ENCODE peak calls at places on chromosomes 6 and 20, in five cellular contexts. P, N, U, Z and G are unnamed samples.

GRCh38 chr6:32370510-32370909 is 1.2 kb downstream of the TSBP1 start:
- DNase-seq in P (no peak), N (no peak), U (no peak), Z (no peak), G (no peak)

GRCh38 chr6:128208851-128209580 is 308.2 kb upstream of the THEMIS start:
- DNase-seq in P (no peak), N (no peak), U (no peak), Z (peak; percentile 14), G (no peak)

GRCh38 chr6:146775227-146775626 is 176.5 kb downstream of the ADGB start:
- DNase-seq in P (no peak), N (no peak), U (no peak), Z (no peak), G (no peak)

GRCh38 chr6:118709859-118710350 is 58.5 kb upstream of the CEP85L start:
- DNase-seq in P (no peak), N (peak; percentile 85), U (peak; percentile 40), Z (no peak), G (no peak)

GRCh38 chr6:138509371-138509770 is 10.1 kb upstream of the NHSL1 start:
- DNase-seq in P (no peak), N (no peak), U (peak; percentile 18), Z (peak; percentile 71), G (peak; percentile 6)

GRCh38 chr6:71383891-71384489 is 95.4 kb downstream of the OGFRL1 start:
- DNase-seq in P (no peak), N (no peak), U (peak; percentile 11), Z (peak; percentile 15), G (peak; percentile 15)

GRCh38 chr6:117463762-117464665 is 18.5 kb upstream of the DCBLD1 start:
- DNase-seq in P (no peak), N (no peak), U (no peak), Z (no peak), G (no peak)

GRCh38 chr6:106773956-106774629 is 144.7 kb downstream of the QRSL1 start:
- DNase-seq in P (no peak), N (no peak), U (no peak), Z (no peak), G (peak; percentile 50)

GRCh38 chr6:119129968-119130484 is 51.6 kb upstream of the FAM184A start:
- DNase-seq in P (no peak), N (no peak), U (peak; percentile 39), Z (peak; percentile 90), G (peak; percentile 55)

GRCh38 chr6:78308025-78308424 is 559.3 kb upstream of the IRAK1BP1 start:
- DNase-seq in P (no peak), N (no peak), U (no peak), Z (no peak), G (no peak)

GRCh38 chr20:25053207-25054132 is 4.5 kb downstream of the ACSS1 start:
- DNase-seq in P (no peak), N (no peak), U (no peak), Z (no peak), G (no peak)

GRCh38 chr6:111718990-111719389 is 113.3 kb upstream of the TRAF3IP2 start:
- DNase-seq in P (no peak), N (no peak), U (no peak), Z (no peak), G (no peak)

GRCh38 chr20:41192575-41192974 is 55.2 kb downstream of the PLCG1 start:
- DNase-seq in P (no peak), N (no peak), U (no peak), Z (no peak), G (no peak)

GRCh38 chr6:106444777-106445507 is 84.4 kb downstream of the CRYBG1 start:
- DNase-seq in P (no peak), N (peak; percentile 46), U (peak; percentile 69), Z (peak; percentile 58), G (peak; percentile 67)

GRCh38 chr20:8434326-8434876 is 302.3 kb downstream of the PLCB1 start:
- DNase-seq in P (no peak), N (no peak), U (no peak), Z (no peak), G (no peak)

GRCh38 chr20:31720486-31721407 is 1.9 kb downstream of the BCL2L1 start:
- DNase-seq in P (no peak), N (no peak), U (no peak), Z (peak; percentile 94), G (no peak)

GRCh38 chr6:3088446-3088845 is 20.2 kb downstream of the RIPK1 start:
- DNase-seq in P (no peak), N (no peak), U (no peak), Z (no peak), G (no peak)

GRCh38 chr6:161272600-161273355 is 1.1 kb downstream of the AGPAT4 start:
- DNase-seq in P (no peak), N (no peak), U (no peak), Z (no peak), G (peak; percentile 62)

GRCh38 chr6:158262755-158263154 is 49.5 kb upstream of the TULP4 start:
- DNase-seq in P (no peak), N (no peak), U (no peak), Z (no peak), G (no peak)

GRCh38 chr20:22905667-22906066 is 129.4 kb upstream of the SSTR4 start:
- DNase-seq in P (no peak), N (no peak), U (no peak), Z (no peak), G (no peak)
- TF ChIP-seq SIN3A in P (no peak), N (no peak), U (no peak), Z (no peak), G (no peak)

GRCh38 chr6:37845930-37846329 is 26.4 kb downstream of the ZFAND3 start:
- DNase-seq in P (no peak), N (no peak), U (no peak), Z (no peak), G (no peak)

GRCh38 chr6:37847704-37848103 is 28.2 kb downstream of the ZFAND3 start:
- DNase-seq in P (no peak), N (no peak), U (no peak), Z (no peak), G (no peak)

GRCh38 chr6:37840940-37841300 is 21.4 kb downstream of the ZFAND3 start:
- DNase-seq in P (no peak), N (no peak), U (no peak), Z (no peak), G (no peak)

GRCh38 chr6:37840143-37840939 is 20.8 kb downstream of the ZFAND3 start:
- DNase-seq in P (no peak), N (no peak), U (no peak), Z (no peak), G (no peak)

GRCh38 chr6:37845026-37845911 is 25.7 kb downstream of the ZFAND3 start:
- DNase-seq in P (no peak), N (no peak), U (no peak), Z (no peak), G (no peak)
- TF ChIP-seq CHD2 in P (no peak), N (no peak), U (no peak), Z (no peak), G (no peak)

GRCh38 chr20:20322912-20323311 is 45.0 kb upstream of the INSM1 start:
- DNase-seq in P (no peak), N (no peak), U (no peak), Z (no peak), G (no peak)
- TF ChIP-seq SIN3A in P (no peak), N (no peak), U (no peak), Z (no peak), G (no peak)

DNA sequence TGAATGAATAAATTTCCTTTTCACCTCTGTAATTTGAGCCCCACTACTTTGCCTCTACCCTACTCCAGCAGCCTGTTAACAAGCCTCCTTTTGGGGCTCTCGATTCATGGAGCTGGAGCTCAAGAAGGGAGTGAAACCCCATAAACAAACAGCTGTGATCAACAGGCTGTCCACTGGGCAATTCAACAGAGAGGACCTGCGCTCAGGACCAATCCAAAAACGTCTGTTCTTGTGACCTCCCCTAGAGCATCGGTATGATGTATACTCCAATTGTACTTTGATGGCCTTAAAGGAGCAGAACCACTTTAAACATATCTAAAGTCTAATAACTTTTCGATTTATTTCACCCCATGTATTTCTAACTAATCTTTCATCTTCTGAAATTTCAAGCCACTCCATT is 37.4 kb downstream of the HIVEP2 start:
- DNase-seq in P (no peak), N (no peak), U (no peak), Z (no peak), G (no peak)
- TF ChIP-seq CHD2 in P (no peak), N (no peak), U (no peak), Z (no peak), G (no peak)

GRCh38 chr6:51856508-51856907 is 230.9 kb downstream of the PKHD1 start:
- DNase-seq in P (no peak), N (no peak), U (no peak), Z (no peak), G (no peak)

GRCh38 chr6:51854876-51855275 is 232.5 kb downstream of the PKHD1 start:
- DNase-seq in P (no peak), N (no peak), U (no peak), Z (no peak), G (no peak)

GRCh38 chr6:51857134-51857533 is 230.3 kb downstream of the PKHD1 start:
- DNase-seq in P (no peak), N (no peak), U (no peak), Z (no peak), G (no peak)

GRCh38 chr6:51855310-51856082 is 231.9 kb downstream of the PKHD1 start:
- DNase-seq in P (peak; percentile 44), N (peak; percentile 11), U (peak; percentile 58), Z (peak; percentile 79), G (peak; percentile 42)

DNA sequence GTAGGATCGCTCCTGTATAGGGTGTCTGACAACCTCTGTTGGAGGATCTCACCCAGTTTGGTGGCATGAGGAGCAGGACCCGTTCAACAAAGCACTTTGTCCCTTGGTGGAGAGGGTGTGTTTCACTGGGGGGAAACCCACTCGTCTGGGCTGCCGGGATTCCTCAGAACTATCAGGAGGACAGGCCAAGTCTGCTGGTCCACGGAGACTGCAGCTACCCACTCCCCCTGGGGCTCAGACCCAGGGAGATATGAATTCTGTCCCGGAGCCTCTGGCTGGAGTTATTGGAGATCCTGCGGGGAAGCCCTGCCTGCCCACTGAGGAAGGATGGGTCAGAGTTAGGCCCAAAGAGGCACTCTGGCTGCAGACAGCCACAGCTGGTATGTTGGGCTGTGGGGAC is 233.1 kb downstream of the PKHD1 start:
- DNase-seq in P (no peak), N (no peak), U (no peak), Z (no peak), G (no peak)
- TF ChIP-seq SIN3A in P (no peak), N (no peak), U (no peak), Z (no peak), G (no peak)

GRCh38 chr20:63033635-63034510 is 27.1 kb upstream of the BHLHE23 start:
- DNase-seq in P (no peak), N (no peak), U (no peak), Z (no peak), G (no peak)

GRCh38 chr20:63031251-63032014 is 24.7 kb upstream of the BHLHE23 start:
- DNase-seq in P (no peak), N (no peak), U (no peak), Z (no peak), G (no peak)

GRCh38 chr20:63035284-63036185 is 28.8 kb upstream of the BHLHE23 start:
- DNase-seq in P (no peak), N (no peak), U (no peak), Z (no peak), G (no peak)

GRCh38 chr20:63032026-63032800 is 25.4 kb upstream of the BHLHE23 start:
- DNase-seq in P (no peak), N (no peak), U (no peak), Z (no peak), G (no peak)

GRCh38 chr20:63032861-63033634 is 26.3 kb upstream of the BHLHE23 start:
- DNase-seq in P (no peak), N (peak; percentile 38), U (no peak), Z (no peak), G (no peak)
- TF ChIP-seq CHD2 in P (no peak), N (peak; percentile 40), U (no peak), Z (no peak), G (no peak)